ENCODE peak calls at places on chromosomes 16 and 17, in nine cellular contexts. I is frontal cortex; P is RCC 7860; Z is activated naive CD4-positive, alpha-beta T cell treated with anti-CD3 and anti-CD28 coated beads, Interleukin-2, amount 50 U/mL, for 16 hours; V is keratinocyte; F is LNCaP clone FGC; E is left cardiac atrium; J is BJ; K is HFF-Myc. U is an unnamed sample.

GRCh38 chr17:39082482-39082881 is 69.0 kb downstream of the PLXDC1 start:
- DNase-seq in F (no peak), V (no peak), P (no peak), E (no peak), J (no peak), K (no peak), I (no peak), Z (no peak), U (no peak)

GRCh38 chr16:67197704-67198103 is 1.2 kb upstream of the ELMO3 start:
- DNase-seq in J (no peak), I (no peak), F (no peak), P (no peak), V (no peak), K (no peak), E (no peak), Z (no peak), U (no peak)

GRCh38 chr16:54422569-54422978 is 136.0 kb upstream of the IRX3 start:
- DNase-seq in E (no peak), V (no peak), P (peak), I (no peak), J (no peak), Z (no peak), F (no peak), K (no peak), U (no peak)

GRCh38 chr16:67110136-67110847 is 551 bp downstream of the PHAF1 start:
- DNase-seq in Z (no peak), K (no peak), I (no peak), P (no peak), V (no peak), E (no peak), J (no peak), F (no peak), U (no peak)

GRCh38 chr17:28500712-28501379 is 5.3 kb upstream of the FOXN1 start:
- DNase-seq in V (no peak), I (no peak), E (no peak), K (no peak), P (no peak), J (no peak), Z (no peak), F (no peak), U (no peak)

GRCh38 chr17:75036643-75037268 is 10.0 kb downstream of the ATP5PD start:
- DNase-seq in K (no peak), F (no peak), I (no peak), V (peak), J (no peak), E (peak), P (no peak), Z (peak), U (peak)

GRCh38 chr17:5789443-5789842 is 205.1 kb upstream of the NLRP1 start:
- DNase-seq in I (no peak), P (no peak), Z (no peak), K (no peak), E (no peak), F (no peak), J (no peak), V (no peak), U (no peak)

GRCh38 chr17:79978545-79978852 is 57.2 kb downstream of the TBC1D16 start:
- DNase-seq in I (no peak), F (no peak), Z (no peak), J (peak), E (no peak), K (no peak), V (no peak), P (no peak), U (peak)

GRCh38 chr17:77666480-77666879 is 292.0 kb upstream of the TNRC6C start:
- DNase-seq in F (no peak), Z (no peak), V (no peak), P (no peak), I (no peak), K (no peak), J (no peak), E (no peak), U (no peak)

GRCh38 chr17:61221181-61221580 is 178.5 kb upstream of the TBX2 start:
- DNase-seq in I (no peak), J (no peak), F (no peak), P (no peak), V (no peak), K (no peak), E (no peak), Z (no peak), U (no peak)

GRCh38 chr16:29745126-29745852 is 501 bp downstream of the C16orf54 start:
- DNase-seq in E (no peak), F (no peak), Z (peak), P (no peak), K (no peak), V (no peak), J (no peak), I (no peak), U (peak)

GRCh38 chr17:63697341-63698286 is 2.3 kb downstream of the LIMD2 start:
- DNase-seq in I (no peak), Z (peak), K (no peak), F (no peak), E (peak), V (no peak), P (no peak), J (no peak), U (peak)

GRCh38 chr16:710500-711075 is 4.3 kb upstream of the METRN start:
- DNase-seq in J (no peak), F (no peak), I (no peak), K (no peak), E (no peak), P (no peak), Z (no peak), V (no peak), U (no peak)

GRCh38 chr16:7055443-7055842 is 277.2 kb upstream of the RBFOX1 start:
- DNase-seq in E (no peak), K (no peak), P (no peak), J (no peak), I (no peak), V (no peak), Z (no peak), F (no peak), U (no peak)

GRCh38 chr17:57873261-57874057 is 23.6 kb upstream of the MRPS23 start:
- DNase-seq in E (no peak), V (no peak), J (no peak), I (no peak), Z (no peak), F (no peak), K (no peak), P (peak), U (no peak)

GRCh38 chr17:72502940-72503341 is 382.1 kb downstream of the SOX9 start:
- DNase-seq in F (no peak), Z (no peak), V (peak), I (no peak), P (no peak), K (no peak), E (no peak), J (peak), U (no peak)

GRCh38 chr17:9837551-9838471 is 12.1 kb downstream of the GLP2R start:
- DNase-seq in J (peak), K (no peak), E (peak), P (peak), Z (no peak), V (no peak), I (no peak), F (no peak), U (no peak)

GRCh38 chr17:35028531-35029262 is 34.8 kb downstream of the RFFL start:
- DNase-seq in E (no peak), V (no peak), I (no peak), J (no peak), P (no peak), K (no peak), F (no peak), Z (no peak), U (no peak)